ENCODE peak calls at places on chromosomes 16 and 17, in four cellular contexts. M is HepG2, D is GM12878, T is H1. V is an unnamed sample.
A peak's percentile ranks its signal among the peaks of the same experiment; 100 is the strongest.

GRCh38 chr17:38571833-38572274 is 33.9 kb downstream of the SRCIN1 start:
- DNase-seq in M (no peak), D (no peak), T (no peak), V (no peak)

GRCh38 chr17:15453782-15454181 is 13.6 kb downstream of the CDRT4 start:
- DNase-seq in M (no peak), D (no peak), T (no peak), V (no peak)

GRCh38 chr17:55433629-55434422 is 12.2 kb upstream of the MMD start:
- DNase-seq in M (peak; percentile 99), D (no peak), T (no peak), V (no peak)

GRCh38 chr17:82058855-82059249 is 6.8 kb downstream of the DUS1L start:
- DNase-seq in M (no peak), D (no peak), T (no peak), V (no peak)

GRCh38 chr17:80761421-80761871 is 216.8 kb downstream of the RPTOR start:
- DNase-seq in M (no peak), D (no peak), T (no peak), V (no peak)

GRCh38 chr16:14371778-14372431 is 258.2 kb downstream of the PARN start:
- DNase-seq in M (no peak), D (no peak), T (no peak), V (peak; percentile 11)

GRCh38 chr17:64084086-64084939 is 45.6 kb downstream of the ERN1 start:
- DNase-seq in M (peak; percentile 89), D (no peak), T (no peak), V (no peak)

GRCh38 chr17:79201536-79202227 is 127.1 kb downstream of the ENGASE start:
- DNase-seq in M (no peak), D (no peak), T (no peak), V (no peak)

GRCh38 chr17:2222301-2222700 is 81.3 kb downstream of the SMG6 start:
- DNase-seq in M (no peak), D (no peak), T (no peak), V (no peak)

GRCh38 chr16:78235168-78235800 is 135.8 kb downstream of the WWOX start:
- DNase-seq in M (peak; percentile 65), D (peak; percentile 7), T (peak; percentile 62), V (peak; percentile 70)

GRCh38 chr17:82388223-82388921 is 16.8 kb downstream of the UTS2R start:
- DNase-seq in M (peak; percentile 55), D (no peak), T (no peak), V (no peak)

GRCh38 chr16:86210403-86211193 is 299.7 kb upstream of the FOXF1 start:
- DNase-seq in M (no peak), D (no peak), T (no peak), V (no peak)

GRCh38 chr16:76634847-76635697 is 357.9 kb downstream of the CNTNAP4 start:
- DNase-seq in M (no peak), D (no peak), T (no peak), V (no peak)

GRCh38 chr17:74012465-74012864 is 191.0 kb upstream of the RPL38 start:
- DNase-seq in M (peak; percentile 15), D (no peak), T (no peak), V (no peak)

GRCh38 chr17:76612977-76613851 is 27.6 kb upstream of the ST6GALNAC2 start:
- DNase-seq in M (peak; percentile 94), D (no peak), T (peak; percentile 51), V (no peak)

GRCh38 chr17:38751144-38751802 is 1.3 kb upstream of the PSMB3 start:
- DNase-seq in M (no peak), D (no peak), T (no peak), V (no peak)

GRCh38 chr17:76672270-76672851 is 28.8 kb upstream of the ST6GALNAC1 start:
- DNase-seq in M (peak; percentile 81), D (no peak), T (no peak), V (no peak)

GRCh38 chr16:70349783-70350182 is 3.1 kb downstream of the DDX19A start:
- DNase-seq in M (no peak), D (no peak), T (no peak), V (no peak)

GRCh38 chr17:31580331-31581021 is 189.0 kb downstream of the RAB11FIP4 start:
- DNase-seq in M (no peak), D (no peak), T (no peak), V (no peak)

GRCh38 chr17:62860962-62861873 is 53.1 kb upstream of the MARCHF10 start:
- DNase-seq in M (no peak), D (no peak), T (no peak), V (no peak)

GRCh38 chr17:17913695-17914332 is 58.4 kb downstream of the TOM1L2 start:
- DNase-seq in M (peak; percentile 66), D (no peak), T (peak; percentile 62), V (peak; percentile 57)

GRCh38 chr16:30903596-30903995 is 7.2 kb downstream of the CTF1 start:
- DNase-seq in M (peak; percentile 38), D (no peak), T (no peak), V (no peak)

GRCh38 chr17:21354796-21355385 is 21.3 kb upstream of the KCNJ12 start:
- DNase-seq in M (no peak), D (no peak), T (no peak), V (no peak)

GRCh38 chr17:40694584-40694983 is 9.0 kb downstream of the KRT24 start:
- DNase-seq in M (no peak), D (no peak), T (no peak), V (no peak)

GRCh38 chr17:7218166-7218565 is 1.5 kb downstream of the DLG4 start:
- DNase-seq in M (no peak), D (no peak), T (no peak), V (no peak)

GRCh38 chr17:32519769-32520701 is 33.2 kb downstream of the CDK5R1 start:
- DNase-seq in M (peak; percentile 25), D (peak; percentile 52), T (no peak), V (no peak)

GRCh38 chr17:72079700-72080099 is 41.1 kb upstream of the SOX9 start:
- DNase-seq in M (no peak), D (no peak), T (no peak), V (no peak)

GRCh38 chr16:14418795-14419225 is 211.2 kb downstream of the PARN start:
- DNase-seq in M (no peak), D (no peak), T (no peak), V (no peak)

GRCh38 chr16:17312100-17312732 is 158.5 kb downstream of the XYLT1 start:
- DNase-seq in M (no peak), D (no peak), T (no peak), V (no peak)

GRCh38 chr16:3836641-3837040 is 43.9 kb downstream of the CREBBP start:
- DNase-seq in M (no peak), D (no peak), T (no peak), V (no peak)

GRCh38 chr17:58110012-58110411 is 26.8 kb downstream of the DYNLL2 start:
- DNase-seq in M (no peak), D (no peak), T (no peak), V (no peak)

GRCh38 chr16:66616592-66616991 is 12.1 kb downstream of the CMTM3 start:
- DNase-seq in M (no peak), D (no peak), T (no peak), V (no peak)

DNA sequence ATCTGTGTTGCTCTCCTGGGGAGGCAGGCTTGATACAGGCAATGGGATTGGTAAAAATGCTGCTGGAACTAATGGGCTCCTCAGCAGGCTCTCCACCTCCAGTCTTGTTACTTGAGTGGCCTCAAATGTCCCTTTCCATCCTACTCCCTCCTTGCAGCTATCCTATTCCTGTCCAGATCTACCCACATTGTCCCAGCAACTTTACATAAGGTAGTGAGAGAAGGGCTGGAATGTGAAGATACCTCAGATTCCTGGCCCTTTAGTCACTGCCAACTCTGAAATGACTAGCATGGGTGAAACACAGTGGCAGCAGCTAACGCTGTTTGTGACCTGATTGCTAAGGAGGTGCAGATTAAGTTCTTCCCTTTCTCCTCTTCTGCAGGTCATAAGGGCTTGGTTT is 210.1 kb upstream of the HS3ST4 start:
- DNase-seq in M (peak; percentile 8), D (no peak), T (peak; percentile 25), V (peak; percentile 82)
- H3K9ac ChIP-seq in M (no peak overlapping the region), D (no peak overlapping the region), T (no peak overlapping the region), V (no peak overlapping the region)

GRCh38 chr17:53191878-53192277 is 630.8 kb upstream of the KIF2B start:
- DNase-seq in M (no peak), D (no peak), T (no peak), V (no peak)
- TF ChIP-seq SUZ12 in M (no peak), D (no peak), T (no peak), V (no peak)

GRCh38 chr16:1333149-1333812 is at the start of gene BAIAP3:
- DNase-seq in M (no peak), D (no peak), T (no peak), V (no peak)
- H3K4me3 ChIP-seq in M (peak within 1 kb of the TSS; percentile 61), D (no peak within 1 kb of the TSS), T (peak within 1 kb of the TSS; percentile 58), V (peak within 1 kb of the TSS; percentile 46)

GRCh38 chr16:48810803-48811453 is 200.9 kb upstream of the N4BP1 start:
- DNase-seq in M (no peak), D (no peak), T (no peak), V (no peak)

GRCh38 chr16:48811478-48811877 is 201.5 kb upstream of the N4BP1 start:
- DNase-seq in M (no peak), D (no peak), T (no peak), V (no peak)

GRCh38 chr16:48812856-48813255 is 202.9 kb upstream of the N4BP1 start:
- DNase-seq in M (no peak), D (no peak), T (no peak), V (no peak)

GRCh38 chr16:48813485-48813884 is 203.5 kb upstream of the N4BP1 start:
- DNase-seq in M (no peak), D (no peak), T (no peak), V (no peak)

DNA sequence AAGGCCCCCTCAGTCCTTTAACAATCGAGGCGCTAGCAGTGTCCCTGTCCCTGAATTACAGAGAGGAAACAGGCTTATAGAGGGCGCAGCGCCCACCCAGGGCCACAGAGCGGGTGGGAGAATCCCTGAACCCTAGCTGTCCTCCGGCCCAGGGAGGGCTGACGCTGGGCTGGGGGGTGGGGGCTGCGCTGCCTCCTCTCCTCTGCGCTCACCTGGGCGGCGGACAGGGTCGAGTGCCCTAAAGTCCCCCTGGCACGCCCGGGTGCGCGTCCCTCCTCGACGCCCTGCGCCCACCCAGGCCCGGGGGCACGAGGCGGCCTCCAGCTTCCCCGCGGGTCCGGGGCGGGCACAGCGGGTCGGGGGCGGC is 200.4 kb upstream of the N4BP1 start:
- DNase-seq in M (no peak), D (no peak), T (no peak), V (no peak)
- H3K9ac ChIP-seq in M (no peak overlapping the region), D (no peak overlapping the region), T (no peak overlapping the region), V (peak overlapping the region; percentile 78)

GRCh38 chr17:18961634-18962493 is 9.9 kb downstream of the SLC5A10 start:
- DNase-seq in M (no peak), D (no peak), T (no peak), V (no peak)
- TF ChIP-seq SUZ12 in M (no peak), D (no peak), T (no peak), V (no peak)

V was measured in NT2/D1.